ENCODE peak calls at places on chromosome 19, in four cellular contexts. One of them, this sample, is unnamed.

GRCh38 chr19:3034845-3035541 is 5.9 kb upstream of the TLE2 start:
- DNase-seq in endothelial cell: no peak
- DNase-seq in cardiac fibroblast: peak; percentile 70
- DNase-seq in HT-29: peak; percentile 33
- DNase-seq in this sample: peak; percentile 51

GRCh38 chr19:11236324-11237301 is 2.8 kb upstream of the ANGPTL8 start:
- DNase-seq in HT-29: no peak
- DNase-seq in endothelial cell: no peak
- DNase-seq in cardiac fibroblast: no peak
- DNase-seq in this sample: no peak

GRCh38 chr19:34232566-34233481 is 21.5 kb upstream of the GARRE1 start:
- DNase-seq in cardiac fibroblast: peak; percentile 86
- DNase-seq in HT-29: peak; percentile 68
- DNase-seq in endothelial cell: no peak
- DNase-seq in this sample: peak; percentile 89

GRCh38 chr19:39969681-39970423 is 1.1 kb upstream of the PSMC4 start:
- DNase-seq in cardiac fibroblast: no peak
- DNase-seq in HT-29: no peak
- DNase-seq in endothelial cell: no peak
- DNase-seq in this sample: no peak

GRCh38 chr19:7988307-7988706 is 17.1 kb downstream of the ELAVL1 start:
- DNase-seq in endothelial cell: no peak
- DNase-seq in HT-29: no peak
- DNase-seq in cardiac fibroblast: no peak
- DNase-seq in this sample: peak; percentile 36

GRCh38 chr19:42057856-42058255 is 12.2 kb downstream of the GRIK5 start:
- DNase-seq in cardiac fibroblast: no peak
- DNase-seq in HT-29: no peak
- DNase-seq in endothelial cell: no peak
- DNase-seq in this sample: no peak

GRCh38 chr19:33463194-33463593 is 58.4 kb downstream of the PEPD start:
- DNase-seq in endothelial cell: no peak
- DNase-seq in cardiac fibroblast: no peak
- DNase-seq in HT-29: no peak
- DNase-seq in this sample: no peak

GRCh38 chr19:20482721-20483120 is 82.9 kb downstream of the ZNF737 start:
- DNase-seq in cardiac fibroblast: no peak
- DNase-seq in endothelial cell: no peak
- DNase-seq in HT-29: no peak
- DNase-seq in this sample: no peak

GRCh38 chr19:10120538-10121198 is 969 bp upstream of the EIF3G start:
- DNase-seq in HT-29: no peak
- DNase-seq in cardiac fibroblast: peak; percentile 89
- DNase-seq in endothelial cell: no peak
- DNase-seq in this sample: peak; percentile 96

GRCh38 chr19:34804115-34804514 is 31.1 kb upstream of the ZNF599 start:
- DNase-seq in endothelial cell: no peak
- DNase-seq in HT-29: no peak
- DNase-seq in cardiac fibroblast: no peak
- DNase-seq in this sample: no peak

GRCh38 chr19:33139165-33139564 is 7.3 kb downstream of the WDR88 start:
- DNase-seq in HT-29: no peak
- DNase-seq in cardiac fibroblast: no peak
- DNase-seq in endothelial cell: no peak
- DNase-seq in this sample: no peak

GRCh38 chr19:37951816-37952210 is 44.8 kb downstream of the SIPA1L3 start:
- DNase-seq in HT-29: no peak
- DNase-seq in cardiac fibroblast: no peak
- DNase-seq in endothelial cell: no peak
- DNase-seq in this sample: no peak

GRCh38 chr19:703651-704446 is 4.9 kb upstream of the PALM start:
- DNase-seq in cardiac fibroblast: peak; percentile 82
- DNase-seq in HT-29: peak; percentile 42
- DNase-seq in endothelial cell: peak; percentile 66
- DNase-seq in this sample: peak; percentile 15

GRCh38 chr19:3897936-3898335 is 17.5 kb downstream of the ATCAY start:
- DNase-seq in HT-29: no peak
- DNase-seq in cardiac fibroblast: no peak
- DNase-seq in endothelial cell: no peak
- DNase-seq in this sample: no peak

GRCh38 chr19:14091885-14092462 is 1.4 kb upstream of the SAMD1 start:
- DNase-seq in cardiac fibroblast: no peak
- DNase-seq in endothelial cell: no peak
- DNase-seq in HT-29: no peak
- DNase-seq in this sample: no peak

GRCh38 chr19:7670150-7670784 is 1.4 kb downstream of the RETN start:
- DNase-seq in HT-29: no peak
- DNase-seq in cardiac fibroblast: no peak
- DNase-seq in endothelial cell: no peak
- DNase-seq in this sample: no peak

GRCh38 chr19:41991025-41991424 is 3.0 kb downstream of the ATP1A3 start:
- DNase-seq in cardiac fibroblast: no peak
- DNase-seq in HT-29: no peak
- DNase-seq in endothelial cell: no peak
- DNase-seq in this sample: no peak

GRCh38 chr19:35717665-35718344 is at the start of gene KMT2B:
- DNase-seq in cardiac fibroblast: peak; percentile 98
- DNase-seq in HT-29: peak; percentile 98
- DNase-seq in endothelial cell: no peak
- DNase-seq in this sample: peak; percentile 93

GRCh38 chr19:16180611-16181010 is 4.6 kb upstream of the FAM32A start:
- DNase-seq in HT-29: no peak
- DNase-seq in endothelial cell: no peak
- DNase-seq in cardiac fibroblast: peak; percentile 76
- DNase-seq in this sample: peak; percentile 76

GRCh38 chr19:1847348-1847683 is 967 bp downstream of the REXO1 start:
- DNase-seq in HT-29: no peak
- DNase-seq in cardiac fibroblast: no peak
- DNase-seq in endothelial cell: no peak
- DNase-seq in this sample: no peak

GRCh38 chr19:31553112-31553843 is 204.0 kb upstream of the TSHZ3 start:
- DNase-seq in HT-29: no peak
- DNase-seq in endothelial cell: no peak
- DNase-seq in cardiac fibroblast: no peak
- DNase-seq in this sample: no peak

GRCh38 chr19:49554701-49555181 is 25.6 kb downstream of the NOSIP start:
- DNase-seq in endothelial cell: no peak
- DNase-seq in cardiac fibroblast: no peak
- DNase-seq in HT-29: no peak
- DNase-seq in this sample: peak; percentile 79

GRCh38 chr19:3375221-3376088 is 9.1 kb downstream of the NFIC start:
- DNase-seq in HT-29: no peak
- DNase-seq in endothelial cell: no peak
- DNase-seq in cardiac fibroblast: peak; percentile 87
- DNase-seq in this sample: peak; percentile 98

GRCh38 chr19:13842294-13843103 is 34.4 kb upstream of the NANOS3 start:
- DNase-seq in endothelial cell: peak; percentile 74
- DNase-seq in HT-29: peak; percentile 65
- DNase-seq in cardiac fibroblast: peak; percentile 90
- DNase-seq in this sample: peak; percentile 73

GRCh38 chr19:33496016-33496415 is 25.6 kb downstream of the PEPD start:
- DNase-seq in cardiac fibroblast: no peak
- DNase-seq in endothelial cell: no peak
- DNase-seq in HT-29: no peak
- DNase-seq in this sample: no peak

GRCh38 chr19:50365434-50366306 is at the start of gene NAPSA:
- DNase-seq in HT-29: no peak
- DNase-seq in endothelial cell: no peak
- DNase-seq in cardiac fibroblast: no peak
- DNase-seq in this sample: no peak

GRCh38 chr19:44725251-44725650 is 23.3 kb upstream of the BCL3 start:
- DNase-seq in endothelial cell: no peak
- DNase-seq in cardiac fibroblast: no peak
- DNase-seq in HT-29: peak; percentile 85
- DNase-seq in this sample: no peak

GRCh38 chr19:41616785-41617621 is 9.9 kb downstream of the CEACAM4 start:
- DNase-seq in endothelial cell: peak; percentile 69
- DNase-seq in cardiac fibroblast: peak; percentile 10
- DNase-seq in HT-29: peak; percentile 73
- DNase-seq in this sample: peak; percentile 9